ENCODE peak calls at places on chromosomes 16 and 17, in ten cellular contexts. A, I, W, V, S, K, X, Q, Z and R are unnamed samples.
A peak's percentile ranks its signal among the peaks of the same experiment; 100 is the strongest.

GRCh38 chr16:3143598-3144330 is 8.9 kb downstream of the ZNF213 start:
- DNase-seq in W (no peak), Z (no peak), I (no peak), S (no peak), K (peak; percentile 74), Q (no peak), X (no peak), V (peak; percentile 69), A (no peak), R (no peak)

GRCh38 chr17:51221322-51221721 is 38.5 kb downstream of the MBTD1 start:
- DNase-seq in V (no peak), W (no peak), A (no peak), S (no peak), K (no peak), I (no peak), Q (no peak), Z (no peak), X (no peak), R (no peak)

GRCh38 chr16:49547448-49547847 is 173.8 kb downstream of the C16orf78 start:
- DNase-seq in W (no peak), Q (no peak), I (no peak), K (no peak), A (no peak), X (no peak), S (no peak), Z (no peak), V (no peak), R (no peak)

GRCh38 chr16:26765087-26765486 is 301.6 kb upstream of the C16orf82 start:
- DNase-seq in K (no peak), X (no peak), A (no peak), W (no peak), Z (no peak), S (peak; percentile 12), I (peak; percentile 29), V (no peak), Q (no peak), R (no peak)

GRCh38 chr17:82960419-82961271 is 118.8 kb upstream of the METRNL start:
- DNase-seq in W (no peak), Z (no peak), K (peak; percentile 87), V (no peak), I (no peak), X (peak; percentile 8), S (no peak), Q (no peak), A (no peak), R (no peak)

GRCh38 chr17:58487589-58488427 is at the start of gene HSF5:
- DNase-seq in W (no peak), X (no peak), Z (no peak), Q (no peak), V (no peak), A (no peak), K (peak; percentile 92), I (peak; percentile 80), S (no peak), R (no peak)

GRCh38 chr17:27473748-27474609 is 17.7 kb downstream of the KSR1 start:
- DNase-seq in W (no peak), A (no peak), Q (no peak), Z (no peak), K (no peak), X (peak; percentile 77), I (peak; percentile 94), S (no peak), V (no peak), R (no peak)

GRCh38 chr17:19933221-19933620 is 44.4 kb downstream of the AKAP10 start:
- DNase-seq in S (no peak), Q (no peak), K (no peak), W (no peak), A (no peak), V (no peak), I (no peak), X (no peak), Z (no peak), R (no peak)

GRCh38 chr16:67900156-67900555 is 7.1 kb downstream of the PSKH1 start:
- DNase-seq in K (no peak), W (no peak), Z (no peak), S (no peak), V (no peak), I (no peak), Q (no peak), X (no peak), A (no peak), R (no peak)

GRCh38 chr17:30345527-30346075 is 11.7 kb upstream of the TMIGD1 start:
- DNase-seq in W (no peak), Z (no peak), V (no peak), K (no peak), I (peak; percentile 67), S (no peak), X (no peak), A (no peak), Q (no peak), R (no peak)

GRCh38 chr17:6061290-6061689 is 8.9 kb upstream of the WSCD1 start:
- DNase-seq in Z (peak; percentile 3), W (peak; percentile 16), S (no peak), I (no peak), X (no peak), V (no peak), A (no peak), K (no peak), Q (no peak), R (no peak)

GRCh38 chr16:22293137-22294106 is 3.8 kb upstream of the POLR3E start:
- DNase-seq in X (no peak), S (no peak), Q (no peak), A (no peak), I (no peak), V (no peak), Z (no peak), W (no peak), K (no peak), R (no peak)

GRCh38 chr16:4935231-4935855 is 1.6 kb downstream of the PPL start:
- DNase-seq in I (no peak), Z (no peak), Q (no peak), X (peak; percentile 67), V (peak; percentile 70), A (peak; percentile 57), W (no peak), S (no peak), K (peak; percentile 89), R (no peak)

GRCh38 chr16:20004931-20005330 is 68.8 kb downstream of the GPR139 start:
- DNase-seq in W (no peak), Q (no peak), X (no peak), S (no peak), K (no peak), A (no peak), I (no peak), Z (no peak), V (no peak), R (no peak)

DNA sequence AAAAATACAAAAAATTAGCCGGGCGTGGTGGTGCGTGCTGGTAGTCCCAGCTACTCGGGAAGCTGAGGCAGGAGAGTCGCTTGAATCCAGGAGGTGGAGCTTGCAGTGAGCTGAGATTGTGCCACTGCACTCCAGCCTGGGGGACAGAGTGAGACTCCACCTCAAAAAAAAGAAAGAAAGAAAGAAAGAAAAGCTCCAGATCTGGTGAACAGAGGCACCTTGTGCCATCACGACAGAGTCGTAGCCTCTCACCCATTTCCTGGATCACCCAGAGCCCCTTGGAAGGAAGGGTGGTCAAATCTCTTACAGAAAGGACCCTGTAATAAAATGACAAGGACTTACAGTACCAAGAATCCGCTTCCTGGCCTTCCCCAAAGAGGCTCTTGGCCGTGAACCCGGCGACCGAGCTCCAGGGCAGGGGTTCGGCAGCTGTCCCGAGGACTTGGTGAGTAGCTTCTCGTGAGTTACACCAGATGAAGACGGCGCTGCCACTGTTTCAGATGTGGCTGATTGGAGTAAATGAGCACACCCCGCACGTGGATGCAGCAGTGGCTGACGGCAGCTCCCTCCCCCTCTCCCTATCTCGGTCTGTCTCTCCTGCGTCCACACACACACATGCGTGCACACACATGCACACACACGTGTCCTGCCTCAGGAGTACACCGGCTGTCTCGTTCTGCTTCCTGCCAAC is 13.5 kb downstream of the LGALS3BP start:
- DNase-seq in I (no peak), X (no peak), Q (no peak), A (no peak), V (peak; percentile 18), Z (no peak), W (no peak), K (no peak), S (no peak), R (no peak)
- TF ChIP-seq CTCF in I (no peak), X (no peak), Q (no peak), A (no peak), V (no peak), Z (no peak), W (no peak), K (no peak), S (no peak), R (no peak)

GRCh38 chr16:85832578-85833539 is 33.4 kb downstream of the COX4I1 start:
- DNase-seq in I (no peak), V (no peak), W (no peak), A (no peak), Q (no peak), Z (no peak), S (no peak), X (no peak), K (peak; percentile 72), R (no peak)
- TF ChIP-seq CTCF in I (no peak), V (no peak), W (no peak), A (no peak), Q (no peak), Z (no peak), S (no peak), X (no peak), K (no peak), R (no peak)

DNA sequence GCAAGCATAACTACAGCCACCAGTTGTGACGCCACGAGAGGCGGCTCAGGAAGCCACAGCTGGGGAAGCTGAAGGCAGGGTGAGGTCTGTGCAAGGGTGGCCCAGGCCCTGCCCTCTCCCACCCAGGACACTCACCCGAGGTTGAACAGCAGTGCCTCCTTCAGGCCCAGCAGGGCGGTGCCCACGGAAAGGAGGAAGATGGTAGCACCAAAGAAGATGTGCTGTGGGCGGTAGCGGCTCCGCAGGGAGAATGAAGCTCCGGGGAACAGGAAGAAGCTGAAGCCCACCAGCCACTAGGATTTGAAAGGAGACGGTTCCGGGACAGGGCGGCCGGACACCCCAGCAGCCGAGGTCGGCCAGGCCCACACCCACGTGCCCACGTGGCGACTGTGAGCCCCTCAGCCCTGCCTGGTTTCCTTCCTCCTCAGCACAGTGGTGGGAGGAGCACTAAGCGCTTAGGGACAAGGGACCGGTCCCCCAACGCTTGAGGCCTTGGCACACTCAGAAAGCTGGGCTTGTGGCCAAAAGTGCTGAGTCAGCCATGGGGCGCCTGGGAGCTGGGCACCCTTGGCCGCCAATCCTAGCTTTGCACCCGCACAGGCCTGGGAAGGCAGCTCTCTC is 11.0 kb downstream of the CYB561 start:
- DNase-seq in S (no peak), W (peak; percentile 37), Q (no peak), A (no peak), Z (peak; percentile 28), I (peak; percentile 58), K (no peak), V (peak; percentile 88), X (peak; percentile 93), R (no peak)
- TF ChIP-seq CTCF in S (no peak), W (peak; percentile 48), Q (no peak), A (no peak), Z (peak; percentile 39), I (no peak), K (peak; percentile 44), V (no peak), X (no peak), R (no peak)

DNA sequence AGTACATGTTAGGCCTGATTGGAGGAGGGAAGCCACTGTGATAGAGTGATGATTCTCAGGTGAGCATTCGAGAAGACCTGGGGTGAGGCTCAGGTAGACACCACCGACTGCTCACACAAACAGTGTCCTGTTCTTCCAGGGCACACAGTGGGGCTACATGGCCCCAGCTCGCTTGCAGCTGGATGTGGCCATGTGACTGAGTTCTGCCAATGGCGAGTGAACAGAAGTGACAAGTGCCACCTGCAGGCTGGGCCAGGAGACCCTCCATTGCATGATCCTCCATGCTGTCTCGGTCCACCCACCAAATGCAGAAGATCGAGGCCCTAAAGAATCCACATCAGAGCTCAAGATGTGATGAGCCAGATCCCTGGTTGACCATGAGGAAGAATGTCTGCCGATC is 6.2 kb downstream of the CES5A start:
- DNase-seq in Z (no peak), A (no peak), I (no peak), X (no peak), W (no peak), V (no peak), S (no peak), K (no peak), Q (no peak), R (no peak)
- TF ChIP-seq CTCF in Z (no peak), A (no peak), I (no peak), X (no peak), W (no peak), V (no peak), S (no peak), K (no peak), Q (no peak), R (no peak)